ENCODE peak calls at places on chromosomes 4 and X, in seven cellular contexts. A is AG08395, U is right cardiac atrium, V is EH, K is amygdala, I is bronchial epithelial cell, L is IMR-90. Q is an unnamed sample.

GRCh38 chr4:39237179-39237578 is 54.9 kb downstream of the WDR19 start:
- DNase-seq in A (no peak), U (no peak), V (no peak), K (no peak), I (no peak), L (no peak), Q (peak)

GRCh38 chrX:10450229-10450958 is 170.0 kb downstream of the MID1 start:
- DNase-seq in A (peak), U (no peak), V (peak), K (no peak), I (peak), L (peak), Q (no peak)

GRCh38 chr4:114659386-114660008 is 60.9 kb downstream of the UGT8 start:
- DNase-seq in A (peak), U (peak), V (peak), K (peak), I (peak), L (peak), Q (peak)

GRCh38 chrX:112961981-112962380 is 121.3 kb upstream of the AMOT start:
- DNase-seq in A (no peak), U (no peak), V (no peak), K (no peak), I (peak), L (no peak), Q (no peak)

GRCh38 chr4:99947608-99948007 is 1.2 kb upstream of the DNAJB14 start:
- DNase-seq in A (no peak), U (no peak), V (peak), K (no peak), I (no peak), L (no peak), Q (peak)

GRCh38 chr4:41632481-41633073 is 94.6 kb downstream of the LIMCH1 start:
- DNase-seq in A (peak), U (no peak), V (peak), K (no peak), I (no peak), L (no peak), Q (no peak)

GRCh38 chr4:185997287-185997686 is 71.7 kb upstream of the TLR3 start:
- DNase-seq in A (no peak), U (peak), V (no peak), K (no peak), I (no peak), L (no peak), Q (no peak)

GRCh38 chrX:95903490-95903889 is 781.2 kb upstream of the DIAPH2 start:
- DNase-seq in A (no peak), U (no peak), V (no peak), K (no peak), I (no peak), L (no peak), Q (peak)

GRCh38 chr4:81039351-81040174 is 9.1 kb downstream of the BMP3 start:
- DNase-seq in A (no peak), U (no peak), V (no peak), K (no peak), I (peak), L (no peak), Q (peak)